ENCODE peak calls at places on chromosomes 12 and 14, in eight cellular contexts. U is adrenal gland, G is transverse colon, M is HCT116, S is progenitor cell of endocrine pancreas, I is GM06990, V is IMR-90, K is upper lobe of right lung. Y is an unnamed sample.

GRCh38 chr12:94994312-94994711 is 9.2 kb downstream of the NDUFA12 start:
- DNase-seq in S (no peak), I (no peak), K (no peak), U (peak), V (peak), M (peak), G (no peak), Y (peak)

GRCh38 chr14:103141117-103141796 is 18.0 kb downstream of the TNFAIP2 start:
- DNase-seq in S (no peak), K (no peak), M (peak), I (no peak), U (peak), G (peak), V (peak), Y (no peak)

GRCh38 chr12:51448618-51449256 is 24.1 kb downstream of the SLC4A8 start:
- DNase-seq in V (no peak), I (no peak), G (no peak), U (no peak), M (no peak), K (no peak), S (no peak), Y (no peak)

GRCh38 chr14:94342334-94342934 is 19.3 kb upstream of the SERPINA6 start:
- DNase-seq in K (peak), U (peak), I (no peak), V (peak), G (peak), S (no peak), M (peak), Y (peak)

GRCh38 chr14:39773387-39773786 is 341.2 kb upstream of the FBXO33 start:
- DNase-seq in S (no peak), U (no peak), M (no peak), K (no peak), V (no peak), I (no peak), G (no peak), Y (no peak)

GRCh38 chr14:106831322-106831720 is 1304.9 kb downstream of the TMEM121 start:
- DNase-seq in M (no peak), V (no peak), U (no peak), I (peak), K (peak), G (peak), S (no peak), Y (no peak)

GRCh38 chr14:61387076-61387475 is 65.7 kb downstream of the PRKCH start:
- DNase-seq in M (no peak), G (no peak), V (no peak), U (no peak), I (no peak), S (no peak), K (no peak), Y (no peak)

GRCh38 chr12:62296001-62296400 is 35.8 kb downstream of the USP15 start:
- DNase-seq in V (no peak), G (no peak), M (no peak), S (no peak), K (no peak), I (no peak), U (no peak), Y (no peak)

GRCh38 chr14:100372357-100373048 is 49.4 kb downstream of the SLC25A47 start:
- DNase-seq in V (no peak), I (no peak), S (no peak), G (no peak), M (no peak), K (no peak), U (no peak), Y (no peak)

GRCh38 chr12:52391618-52392002 is 6.2 kb upstream of the KRT84 start:
- DNase-seq in M (no peak), K (peak), V (no peak), I (no peak), U (peak), S (no peak), G (peak), Y (no peak)

GRCh38 chr12:106893451-106893850 is 62.3 kb upstream of the TMEM263 start:
- DNase-seq in G (no peak), K (no peak), V (peak), I (no peak), U (no peak), S (no peak), M (no peak), Y (no peak)

GRCh38 chr12:70154960-70155589 is 88.2 kb upstream of the CNOT2 start:
- DNase-seq in I (no peak), S (no peak), V (no peak), G (no peak), U (no peak), M (peak), K (no peak), Y (no peak)

GRCh38 chr12:6821271-6821673 is 349 bp upstream of the GPR162 start:
- DNase-seq in K (peak), S (no peak), V (peak), U (no peak), I (no peak), M (no peak), G (peak), Y (no peak)

GRCh38 chr12:103664626-103665025 is 77.6 kb downstream of the STAB2 start:
- DNase-seq in K (no peak), V (no peak), U (no peak), M (no peak), I (no peak), G (no peak), S (no peak), Y (no peak)

GRCh38 chr12:53065470-53065869 is 13.7 kb downstream of the SPRYD3 start:
- DNase-seq in I (no peak), M (no peak), K (peak), S (no peak), U (no peak), V (no peak), G (no peak), Y (no peak)

GRCh38 chr12:131226345-131227265 is 272.9 kb downstream of the ADGRD1 start:
- DNase-seq in K (peak), V (no peak), M (no peak), S (no peak), G (no peak), I (no peak), U (no peak), Y (no peak)

GRCh38 chr12:13606290-13606689 is 375.1 kb downstream of the GRIN2B start:
- DNase-seq in M (no peak), V (no peak), S (no peak), I (no peak), K (no peak), G (no peak), U (no peak), Y (no peak)

GRCh38 chr14:59463773-59464650 is 1.2 kb downstream of the GPR135 start:
- DNase-seq in V (no peak), I (peak), G (peak), U (peak), M (no peak), K (peak), S (peak), Y (no peak)

GRCh38 chr12:47400251-47400650 is 305.6 kb downstream of the RPAP3 start:
- DNase-seq in K (no peak), I (no peak), U (no peak), M (no peak), S (no peak), V (peak), G (no peak), Y (no peak)

GRCh38 chr14:101499513-101499912 is 61.8 kb upstream of the DIO3 start:
- DNase-seq in I (no peak), G (no peak), U (peak), K (no peak), M (no peak), S (no peak), V (no peak), Y (no peak)

GRCh38 chr12:94458882-94459772 is 540 bp downstream of the CEP83 start:
- DNase-seq in I (peak), K (no peak), S (no peak), M (peak), V (peak), U (no peak), G (no peak), Y (no peak)

GRCh38 chr14:23071244-23071974 is 14.1 kb upstream of the CDH24 start:
- DNase-seq in V (peak), U (peak), M (no peak), S (peak), G (peak), I (peak), K (peak), Y (peak)

GRCh38 chr12:65937181-65937641 is 112.9 kb downstream of the HMGA2 start:
- DNase-seq in V (peak), U (no peak), K (no peak), G (no peak), I (no peak), S (no peak), M (peak), Y (peak)

GRCh38 chr14:35374273-35374681 is 30.3 kb downstream of the NFKBIA start:
- DNase-seq in M (peak), G (peak), S (no peak), V (peak), U (peak), K (no peak), I (no peak), Y (peak)

GRCh38 chr12:1313906-1314305 is 280.5 kb downstream of the FBXL14 start:
- DNase-seq in V (no peak), M (no peak), K (no peak), I (no peak), G (no peak), S (no peak), U (no peak), Y (no peak)

GRCh38 chr14:69318241-69318640 is 58.3 kb downstream of the GALNT16 start:
- DNase-seq in K (peak), S (no peak), V (peak), U (no peak), G (no peak), I (no peak), M (no peak), Y (no peak)

GRCh38 chr12:32179011-32179395 is 72.4 kb downstream of the BICD1 start:
- DNase-seq in M (no peak), S (no peak), V (no peak), U (no peak), K (no peak), I (no peak), G (no peak), Y (no peak)

GRCh38 chr12:112185093-112185923 is 59.9 kb downstream of the TRAFD1 start:
- DNase-seq in I (no peak), K (no peak), S (no peak), U (no peak), M (no peak), V (no peak), G (no peak), Y (no peak)

GRCh38 chr14:91127411-91127810 is 13.5 kb downstream of the DGLUCY start:
- DNase-seq in M (no peak), K (peak), G (peak), U (peak), I (no peak), V (no peak), S (no peak), Y (no peak)

GRCh38 chr12:56601503-56601902 is 28.6 kb downstream of the BAZ2A start:
- DNase-seq in V (no peak), K (no peak), G (peak), U (no peak), M (no peak), I (no peak), S (no peak), Y (no peak)

DNA sequence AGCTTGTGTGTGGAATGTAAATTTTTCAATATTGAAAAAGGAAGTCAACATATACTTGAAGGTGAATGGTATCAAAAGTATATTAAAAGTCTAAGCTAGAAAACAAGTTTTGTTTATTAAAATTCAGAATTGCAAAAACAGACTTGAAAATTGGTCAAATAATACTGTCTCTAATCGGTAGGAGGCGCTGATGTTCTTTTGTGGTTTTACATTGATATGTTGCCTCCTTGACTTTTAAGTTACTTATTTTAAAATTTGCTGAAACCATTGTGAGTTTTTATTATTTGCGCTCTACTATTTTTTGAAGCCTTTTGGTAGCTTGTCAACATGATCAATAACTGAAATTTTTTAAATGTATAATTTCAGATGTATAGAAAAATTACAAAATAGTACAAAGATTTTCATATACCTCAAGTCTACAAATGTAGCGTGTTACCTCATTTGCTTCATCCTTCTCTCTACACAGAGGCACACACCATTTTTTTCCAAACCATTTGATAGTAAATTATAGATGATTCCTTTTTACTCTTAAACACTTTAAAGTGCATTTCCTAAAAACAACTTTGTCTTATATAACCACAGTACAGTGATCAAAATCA is 6.9 kb downstream of the RTRAF start:
- DNase-seq in G (no peak), S (no peak), I (no peak), U (no peak), K (no peak), V (peak), M (no peak), Y (no peak)
- TF ChIP-seq CTCF in G (peak), S (peak), I (peak), U (peak), K (peak), V (peak), M (peak), Y (peak)

GRCh38 chr12:57757771-57758170 is 2.9 kb downstream of the MARCHF9 start:
- DNase-seq in M (no peak), K (no peak), S (no peak), I (no peak), V (no peak), U (no peak), G (no peak), Y (no peak)

GRCh38 chr12:57754411-57755193 is at the start of gene MARCHF9:
- DNase-seq in K (peak), S (no peak), G (peak), M (no peak), V (no peak), I (peak), U (peak), Y (no peak)

GRCh38 chr12:57755454-57756372 is 810 bp downstream of the MARCHF9 start:
- DNase-seq in G (peak), S (no peak), I (peak), U (no peak), M (no peak), K (peak), V (no peak), Y (no peak)

GRCh38 chr12:57755194-57755453 is 221 bp downstream of the MARCHF9 start:
- DNase-seq in V (no peak), M (no peak), I (no peak), S (no peak), G (no peak), K (no peak), U (no peak), Y (no peak)

DNA sequence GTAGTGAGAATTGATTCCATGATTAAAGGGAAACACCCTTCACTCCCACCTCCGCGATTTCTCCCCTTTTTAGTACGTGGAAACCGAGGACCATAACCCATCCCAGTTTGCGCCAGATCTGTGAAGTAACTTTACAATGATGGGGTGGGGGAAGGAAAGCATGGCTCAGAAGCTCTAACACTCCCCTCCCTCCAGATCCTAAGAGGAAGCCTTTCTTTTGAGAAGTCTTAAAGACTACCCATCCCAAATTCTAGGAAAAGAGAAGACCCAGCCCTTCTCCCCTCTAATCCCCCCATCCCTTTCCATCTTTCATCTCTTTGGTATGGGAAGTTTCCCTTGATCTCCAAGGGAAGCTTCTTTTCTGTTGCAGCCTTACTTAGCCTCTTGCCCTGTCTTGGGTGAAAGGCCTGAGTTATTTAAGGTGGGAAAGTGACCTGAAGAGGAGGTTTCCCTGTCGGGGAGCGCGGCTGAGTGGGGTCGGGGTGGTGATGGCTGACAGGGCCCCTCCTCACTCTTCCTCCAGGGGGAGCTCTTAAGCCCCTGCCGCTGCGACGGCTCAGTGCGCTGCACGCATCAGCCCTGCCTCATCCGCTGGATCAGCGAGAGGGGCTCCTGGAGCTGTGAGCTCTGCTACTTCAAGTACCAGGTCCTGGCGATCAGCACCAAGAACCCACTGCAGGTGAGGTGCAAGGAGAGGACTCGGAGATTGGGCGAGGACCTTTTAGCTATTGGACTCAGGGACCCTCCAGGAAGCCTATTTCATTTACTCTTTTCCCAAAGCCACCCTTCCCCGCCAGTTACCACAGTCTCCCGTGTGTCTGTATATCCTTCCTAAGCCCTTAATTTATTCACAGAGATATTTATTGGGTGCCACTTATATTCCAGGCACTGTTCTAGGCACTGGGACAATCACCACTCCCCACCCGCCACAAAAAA is 1.8 kb downstream of the MARCHF9 start:
- DNase-seq in G (peak), S (no peak), K (peak), I (peak), M (no peak), V (no peak), U (no peak), Y (no peak)
- TF ChIP-seq CTCF in G (peak), S (peak), K (peak), I (peak), M (peak), V (peak), U (no peak), Y (peak)

GRCh38 chr12:22282283-22282682 is 52.2 kb downstream of the ST8SIA1 start:
- DNase-seq in M (no peak), S (no peak), K (no peak), V (peak), U (no peak), G (no peak), I (no peak), Y (no peak)
- TF ChIP-seq CTCF in M (no peak), S (no peak), K (no peak), V (no peak), U (no peak), G (no peak), I (no peak), Y (no peak)

GRCh38 chr12:128644664-128645296 is 179.0 kb downstream of the SLC15A4 start:
- DNase-seq in S (peak), V (no peak), M (no peak), U (peak), K (no peak), I (no peak), G (peak), Y (no peak)
- TF ChIP-seq CTCF in S (peak), V (no peak), M (peak), U (peak), K (peak), I (peak), G (peak), Y (peak)

GRCh38 chr12:29889737-29890136 is 106.0 kb upstream of the TMTC1 start:
- DNase-seq in G (peak), M (peak), I (no peak), V (peak), U (peak), K (no peak), S (peak), Y (no peak)
- TF ChIP-seq CTCF in G (no peak), M (peak), I (peak), V (peak), U (peak), K (peak), S (peak), Y (peak)

GRCh38 chr12:120649442-120650248 is 9.2 kb downstream of the CABP1 start:
- DNase-seq in G (no peak), K (no peak), S (no peak), U (no peak), M (no peak), V (peak), I (no peak), Y (no peak)
- TF ChIP-seq CTCF in G (peak), K (peak), S (peak), U (no peak), M (no peak), V (no peak), I (no peak), Y (no peak)

GRCh38 chr12:125773033-125773432 is 707.8 kb downstream of the AACS start:
- DNase-seq in M (peak), K (peak), I (peak), V (no peak), G (no peak), U (no peak), S (no peak), Y (no peak)
- TF ChIP-seq CTCF in M (peak), K (peak), I (peak), V (no peak), G (no peak), U (no peak), S (peak), Y (no peak)

GRCh38 chr12:85985996-85986395 is 111.9 kb downstream of the NTS start:
- DNase-seq in S (no peak), G (no peak), U (no peak), I (no peak), V (no peak), M (no peak), K (no peak), Y (no peak)
- TF ChIP-seq CTCF in S (no peak), G (no peak), U (no peak), I (no peak), V (no peak), M (no peak), K (no peak), Y (no peak)

DNA sequence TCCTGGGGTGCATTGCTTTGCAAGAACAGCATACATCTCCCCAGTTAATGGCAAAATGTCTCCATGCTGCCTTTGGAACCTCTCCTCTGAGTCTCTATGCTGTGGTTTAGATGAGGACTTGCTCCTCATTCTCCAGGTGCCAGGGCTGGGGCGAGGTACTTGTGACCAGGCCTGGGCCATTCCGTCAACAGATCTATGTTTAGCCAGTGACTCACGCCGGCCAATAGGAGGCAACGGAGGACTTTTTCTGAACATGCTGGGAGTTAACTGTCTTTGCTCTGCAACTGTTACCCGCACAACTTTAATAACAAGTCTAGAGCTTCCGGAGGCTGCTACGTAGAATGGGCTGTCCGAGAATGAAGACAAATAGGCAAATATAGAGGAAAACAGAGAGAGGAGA is 214.2 kb downstream of the GLT1D1 start:
- DNase-seq in I (no peak), U (no peak), K (no peak), V (no peak), M (no peak), G (no peak), S (no peak), Y (no peak)
- TF ChIP-seq CTCF in I (no peak), U (no peak), K (peak), V (no peak), M (no peak), G (no peak), S (peak), Y (no peak)

GRCh38 chr14:77761205-77761931 is 412 bp upstream of the SNW1 start:
- DNase-seq in K (no peak), G (peak), S (no peak), U (peak), I (no peak), V (peak), M (no peak), Y (peak)
- TF ChIP-seq CTCF in K (peak), G (no peak), S (peak), U (no peak), I (peak), V (peak), M (peak), Y (peak)